ENCODE peak calls at places on chromosomes 11 and 22, in eight cellular contexts. One of them, this sample, is unnamed.

GRCh38 chr11:32062540-32062939 is 28.3 kb upstream of the RCN1 start:
- DNase-seq in HepG2: no peak
- DNase-seq in stomach: no peak
- DNase-seq in A549: no peak
- DNase-seq in transverse colon: no peak
- DNase-seq in SK-N-SH: no peak
- DNase-seq in tibial nerve: no peak
- DNase-seq in ovary: no peak
- DNase-seq in this sample: no peak

GRCh38 chr22:32219030-32219429 is 14.2 kb upstream of the RFPL2 start:
- DNase-seq in HepG2: no peak
- DNase-seq in stomach: no peak
- DNase-seq in A549: no peak
- DNase-seq in transverse colon: no peak
- DNase-seq in SK-N-SH: no peak
- DNase-seq in tibial nerve: no peak
- DNase-seq in ovary: no peak
- DNase-seq in this sample: no peak

GRCh38 chr11:130037058-130037457 is 32.6 kb upstream of the APLP2 start:
- DNase-seq in HepG2: peak; percentile 77
- DNase-seq in stomach: no peak
- DNase-seq in A549: peak; percentile 11
- DNase-seq in transverse colon: peak; percentile 52
- DNase-seq in SK-N-SH: no peak
- DNase-seq in tibial nerve: no peak
- DNase-seq in ovary: no peak
- DNase-seq in this sample: no peak

GRCh38 chr11:47961383-47961782 is 19.0 kb upstream of the PTPRJ start:
- DNase-seq in HepG2: no peak
- DNase-seq in stomach: no peak
- DNase-seq in A549: peak; percentile 76
- DNase-seq in transverse colon: no peak
- DNase-seq in SK-N-SH: no peak
- DNase-seq in tibial nerve: no peak
- DNase-seq in ovary: no peak
- DNase-seq in this sample: no peak

GRCh38 chr22:42711281-42711731 is 9.4 kb downstream of the A4GALT start:
- DNase-seq in HepG2: no peak
- DNase-seq in stomach: no peak
- DNase-seq in A549: no peak
- DNase-seq in transverse colon: no peak
- DNase-seq in SK-N-SH: no peak
- DNase-seq in tibial nerve: no peak
- DNase-seq in ovary: no peak
- DNase-seq in this sample: no peak

GRCh38 chr11:115709297-115709696 is 205.1 kb upstream of the CADM1 start:
- DNase-seq in HepG2: no peak
- DNase-seq in stomach: no peak
- DNase-seq in A549: no peak
- DNase-seq in transverse colon: no peak
- DNase-seq in SK-N-SH: no peak
- DNase-seq in tibial nerve: no peak
- DNase-seq in ovary: no peak
- DNase-seq in this sample: no peak

GRCh38 chr22:31125521-31126117 is 2.9 kb downstream of the INPP5J start:
- DNase-seq in HepG2: no peak
- DNase-seq in stomach: no peak
- DNase-seq in A549: no peak
- DNase-seq in transverse colon: no peak
- DNase-seq in SK-N-SH: no peak
- DNase-seq in tibial nerve: no peak
- DNase-seq in ovary: no peak
- DNase-seq in this sample: no peak

GRCh38 chr22:30575011-30575671 is 676 bp upstream of the GAL3ST1 start:
- DNase-seq in HepG2: no peak
- DNase-seq in stomach: peak; percentile 75
- DNase-seq in A549: no peak
- DNase-seq in transverse colon: no peak
- DNase-seq in SK-N-SH: peak; percentile 84
- DNase-seq in tibial nerve: peak; percentile 8
- DNase-seq in ovary: peak; percentile 41
- DNase-seq in this sample: no peak

GRCh38 chr11:43567396-43567975 is 113.1 kb upstream of the HSD17B12 start:
- DNase-seq in HepG2: peak; percentile 44
- DNase-seq in stomach: no peak
- DNase-seq in A549: peak; percentile 58
- DNase-seq in transverse colon: no peak
- DNase-seq in SK-N-SH: peak; percentile 64
- DNase-seq in tibial nerve: no peak
- DNase-seq in ovary: no peak
- DNase-seq in this sample: no peak

GRCh38 chr11:36155770-36156485 is 133.3 kb downstream of the COMMD9 start:
- DNase-seq in HepG2: no peak
- DNase-seq in stomach: no peak
- DNase-seq in A549: no peak
- DNase-seq in transverse colon: no peak
- DNase-seq in SK-N-SH: no peak
- DNase-seq in tibial nerve: no peak
- DNase-seq in ovary: no peak
- DNase-seq in this sample: no peak

GRCh38 chr11:113182288-113182687 is 132.1 kb upstream of the TTC12 start:
- DNase-seq in HepG2: no peak
- DNase-seq in stomach: no peak
- DNase-seq in A549: no peak
- DNase-seq in transverse colon: no peak
- DNase-seq in SK-N-SH: no peak
- DNase-seq in tibial nerve: no peak
- DNase-seq in ovary: no peak
- DNase-seq in this sample: no peak

GRCh38 chr11:41522391-41522790 is 62.9 kb upstream of the LRRC4C start:
- DNase-seq in HepG2: no peak
- DNase-seq in stomach: no peak
- DNase-seq in A549: no peak
- DNase-seq in transverse colon: no peak
- DNase-seq in SK-N-SH: no peak
- DNase-seq in tibial nerve: no peak
- DNase-seq in ovary: no peak
- DNase-seq in this sample: no peak

GRCh38 chr22:17097062-17097461 is 12.3 kb downstream of the IL17RA start:
- DNase-seq in HepG2: no peak
- DNase-seq in stomach: no peak
- DNase-seq in A549: no peak
- DNase-seq in transverse colon: no peak
- DNase-seq in SK-N-SH: no peak
- DNase-seq in tibial nerve: no peak
- DNase-seq in ovary: no peak
- DNase-seq in this sample: no peak

GRCh38 chr11:7673724-7674434 is 579 bp upstream of the CYB5R2 start:
- DNase-seq in HepG2: no peak
- DNase-seq in stomach: peak; percentile 63
- DNase-seq in A549: no peak
- DNase-seq in transverse colon: peak; percentile 76
- DNase-seq in SK-N-SH: peak; percentile 49
- DNase-seq in tibial nerve: peak; percentile 22
- DNase-seq in ovary: peak; percentile 57
- DNase-seq in this sample: peak; percentile 33

GRCh38 chr11:28835790-28836189 is 727.6 kb downstream of the METTL15 start:
- DNase-seq in HepG2: no peak
- DNase-seq in stomach: no peak
- DNase-seq in A549: peak; percentile 75
- DNase-seq in transverse colon: no peak
- DNase-seq in SK-N-SH: no peak
- DNase-seq in tibial nerve: no peak
- DNase-seq in ovary: no peak
- DNase-seq in this sample: no peak

GRCh38 chr11:117378966-117379865 is 51.6 kb downstream of the CEP164 start:
- DNase-seq in HepG2: no peak
- DNase-seq in stomach: no peak
- DNase-seq in A549: no peak
- DNase-seq in transverse colon: no peak
- DNase-seq in SK-N-SH: peak; percentile 79
- DNase-seq in tibial nerve: no peak
- DNase-seq in ovary: no peak
- DNase-seq in this sample: no peak

GRCh38 chr22:24553597-24554315 is 1.2 kb downstream of the GUCD1 start:
- DNase-seq in HepG2: peak; percentile 25
- DNase-seq in stomach: peak; percentile 62
- DNase-seq in A549: no peak
- DNase-seq in transverse colon: peak; percentile 29
- DNase-seq in SK-N-SH: no peak
- DNase-seq in tibial nerve: no peak
- DNase-seq in ovary: peak; percentile 28
- DNase-seq in this sample: no peak

GRCh38 chr11:73291196-73291595 is 16.9 kb upstream of the ARHGEF17 start:
- DNase-seq in HepG2: no peak
- DNase-seq in stomach: no peak
- DNase-seq in A549: no peak
- DNase-seq in transverse colon: no peak
- DNase-seq in SK-N-SH: no peak
- DNase-seq in tibial nerve: no peak
- DNase-seq in ovary: no peak
- DNase-seq in this sample: no peak

GRCh38 chr22:33757443-33758124 is 162.7 kb downstream of the LARGE1 start:
- DNase-seq in HepG2: peak; percentile 12
- DNase-seq in stomach: no peak
- DNase-seq in A549: no peak
- DNase-seq in transverse colon: no peak
- DNase-seq in SK-N-SH: no peak
- DNase-seq in tibial nerve: no peak
- DNase-seq in ovary: no peak
- DNase-seq in this sample: no peak

GRCh38 chr22:32378703-32379272 is 21.1 kb downstream of the RFPL3 start:
- DNase-seq in HepG2: peak; percentile 51
- DNase-seq in stomach: no peak
- DNase-seq in A549: peak; percentile 56
- DNase-seq in transverse colon: peak; percentile 22
- DNase-seq in SK-N-SH: peak; percentile 80
- DNase-seq in tibial nerve: no peak
- DNase-seq in ovary: no peak
- DNase-seq in this sample: no peak

DNA sequence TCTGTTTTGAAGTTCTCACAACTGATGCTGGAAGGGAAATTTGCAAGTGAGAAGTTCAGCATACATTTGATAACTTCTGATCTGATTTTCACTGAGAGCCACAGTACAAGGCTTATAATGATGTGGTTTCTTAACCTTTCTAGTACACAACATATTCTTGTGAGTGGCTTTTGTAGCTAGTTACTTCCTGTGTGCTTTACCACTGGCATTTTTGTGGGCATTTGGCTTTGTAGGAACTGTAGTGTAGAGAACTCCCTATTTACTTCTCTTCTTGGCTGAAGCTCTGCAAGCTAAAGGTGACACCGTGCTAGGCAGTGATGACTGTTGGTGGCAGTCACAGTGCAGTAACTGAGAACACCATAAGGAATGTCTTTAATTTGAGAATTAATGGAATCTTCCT is 14.9 kb downstream of the USP47 start:
- DNase-seq in HepG2: no peak
- DNase-seq in stomach: no peak
- DNase-seq in A549: no peak
- DNase-seq in transverse colon: no peak
- DNase-seq in SK-N-SH: no peak
- DNase-seq in tibial nerve: no peak
- DNase-seq in ovary: no peak
- DNase-seq in this sample: no peak
- TF ChIP-seq EP300 in HepG2: no peak
- TF ChIP-seq EP300 in stomach: no peak
- TF ChIP-seq EP300 in A549: no peak
- TF ChIP-seq EP300 in transverse colon: no peak
- TF ChIP-seq EP300 in SK-N-SH: no peak
- TF ChIP-seq EP300 in tibial nerve: no peak
- TF ChIP-seq EP300 in ovary: no peak
- TF ChIP-seq EP300 in this sample: no peak

GRCh38 chr22:38041760-38042584 is 15.2 kb upstream of the PICK1 start:
- DNase-seq in HepG2: no peak
- DNase-seq in stomach: no peak
- DNase-seq in A549: no peak
- DNase-seq in transverse colon: no peak
- DNase-seq in SK-N-SH: no peak
- DNase-seq in tibial nerve: no peak
- DNase-seq in ovary: no peak
- DNase-seq in this sample: no peak
- TF ChIP-seq EP300 in HepG2: no peak
- TF ChIP-seq EP300 in stomach: no peak
- TF ChIP-seq EP300 in A549: no peak
- TF ChIP-seq EP300 in transverse colon: no peak
- TF ChIP-seq EP300 in SK-N-SH: no peak
- TF ChIP-seq EP300 in tibial nerve: no peak
- TF ChIP-seq EP300 in ovary: no peak
- TF ChIP-seq EP300 in this sample: no peak

GRCh38 chr11:97109078-97109477 is 719.3 kb downstream of the JRKL start:
- DNase-seq in HepG2: no peak
- DNase-seq in stomach: no peak
- DNase-seq in A549: no peak
- DNase-seq in transverse colon: no peak
- DNase-seq in SK-N-SH: no peak
- DNase-seq in tibial nerve: no peak
- DNase-seq in ovary: no peak
- DNase-seq in this sample: no peak

GRCh38 chr11:97107604-97108003 is 717.8 kb downstream of the JRKL start:
- DNase-seq in HepG2: no peak
- DNase-seq in stomach: no peak
- DNase-seq in A549: no peak
- DNase-seq in transverse colon: no peak
- DNase-seq in SK-N-SH: no peak
- DNase-seq in tibial nerve: no peak
- DNase-seq in ovary: no peak
- DNase-seq in this sample: no peak

GRCh38 chr11:97111559-97111958 is 721.7 kb downstream of the JRKL start:
- DNase-seq in HepG2: no peak
- DNase-seq in stomach: no peak
- DNase-seq in A549: no peak
- DNase-seq in transverse colon: no peak
- DNase-seq in SK-N-SH: no peak
- DNase-seq in tibial nerve: no peak
- DNase-seq in ovary: no peak
- DNase-seq in this sample: no peak

GRCh38 chr11:97110376-97110775 is 720.6 kb downstream of the JRKL start:
- DNase-seq in HepG2: no peak
- DNase-seq in stomach: no peak
- DNase-seq in A549: no peak
- DNase-seq in transverse colon: no peak
- DNase-seq in SK-N-SH: no peak
- DNase-seq in tibial nerve: no peak
- DNase-seq in ovary: no peak
- DNase-seq in this sample: no peak
- TF ChIP-seq EP300 in HepG2: no peak
- TF ChIP-seq EP300 in stomach: no peak
- TF ChIP-seq EP300 in A549: no peak
- TF ChIP-seq EP300 in transverse colon: no peak
- TF ChIP-seq EP300 in SK-N-SH: no peak
- TF ChIP-seq EP300 in tibial nerve: no peak
- TF ChIP-seq EP300 in ovary: no peak
- TF ChIP-seq EP300 in this sample: no peak

DNA sequence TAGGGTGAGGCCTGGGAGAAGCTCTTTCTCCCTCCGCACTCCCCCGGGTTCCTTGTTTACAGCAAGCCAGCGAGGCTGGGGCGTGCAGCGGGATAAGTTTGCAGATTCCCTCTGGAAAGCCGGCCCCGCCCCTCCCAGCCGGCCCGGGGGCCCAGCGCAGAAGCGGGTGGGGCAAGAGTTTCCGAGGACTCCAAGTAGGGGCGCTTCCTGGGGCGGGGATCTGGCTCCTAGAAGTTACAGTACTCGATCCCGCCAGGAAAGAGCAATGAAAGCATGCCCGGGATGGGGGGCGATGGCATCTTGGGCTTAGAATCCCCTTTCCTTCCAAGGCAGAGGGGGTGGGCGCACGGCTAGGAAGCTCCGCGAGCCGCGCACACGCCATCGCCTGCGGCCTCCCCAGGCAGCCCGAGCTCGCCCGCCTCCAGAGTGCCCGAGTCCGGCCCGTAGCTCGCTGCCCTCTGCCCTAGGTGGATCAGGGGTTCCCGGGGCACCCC is 385 bp downstream of the TST start:
- DNase-seq in HepG2: peak; percentile 40
- DNase-seq in stomach: peak; percentile 67
- DNase-seq in A549: peak; percentile 21
- DNase-seq in transverse colon: peak; percentile 86
- DNase-seq in SK-N-SH: peak; percentile 68
- DNase-seq in tibial nerve: peak; percentile 49
- DNase-seq in ovary: peak; percentile 87
- DNase-seq in this sample: peak; percentile 91
- TF ChIP-seq EP300 in HepG2: no peak
- TF ChIP-seq EP300 in stomach: no peak
- TF ChIP-seq EP300 in A549: no peak
- TF ChIP-seq EP300 in transverse colon: no peak
- TF ChIP-seq EP300 in SK-N-SH: no peak
- TF ChIP-seq EP300 in tibial nerve: no peak
- TF ChIP-seq EP300 in ovary: no peak
- TF ChIP-seq EP300 in this sample: no peak

This sample was measured in upper lobe of left lung.